ENCODE peak calls at places on chromosome 12, in five cellular contexts. O is HFF-Myc, Y is astrocyte of the cerebellum, Q is cardiac muscle cell, F is Panc1. Z is an unnamed sample.

GRCh38 chr12:56298828-56299227 is 1.3 kb downstream of the CS start:
- DNase-seq in Q (no peak), Y (no peak), O (no peak), F (no peak), Z (no peak)

GRCh38 chr12:26124491-26125450 is at the start of gene BHLHE41:
- DNase-seq in Y (no peak), O (no peak), Q (peak), F (peak), Z (no peak)

GRCh38 chr12:12704593-12705230 is 8.7 kb upstream of the GPR19 start:
- DNase-seq in F (no peak), Y (peak), Q (peak), O (peak), Z (peak)

GRCh38 chr12:13093191-13093849 is 10.1 kb downstream of the GSG1 start:
- DNase-seq in O (no peak), F (no peak), Y (no peak), Q (no peak), Z (no peak)

GRCh38 chr12:69570545-69571399 is 14.5 kb upstream of the CCT2 start:
- DNase-seq in Q (peak), O (no peak), Y (peak), F (no peak), Z (no peak)

GRCh38 chr12:111467092-111467861 is 61.6 kb downstream of the SH2B3 start:
- DNase-seq in Y (no peak), O (peak), Q (no peak), F (no peak), Z (no peak)

GRCh38 chr12:18967814-18968213 is 161.7 kb upstream of the PLEKHA5 start:
- DNase-seq in Y (peak), F (no peak), O (no peak), Q (no peak), Z (no peak)

GRCh38 chr12:89884365-89884915 is 175.8 kb upstream of the ATP2B1 start:
- DNase-seq in Q (no peak), Y (no peak), F (no peak), O (no peak), Z (no peak)

GRCh38 chr12:62006076-62006732 is 254.0 kb upstream of the USP15 start:
- DNase-seq in Q (peak), Y (peak), F (peak), O (peak), Z (no peak)

GRCh38 chr12:69966409-69966808 is 141.4 kb downstream of the MYRFL start:
- DNase-seq in Y (no peak), O (peak), Q (no peak), F (no peak), Z (no peak)

GRCh38 chr12:112881602-112882001 is 25.2 kb upstream of the OAS1 start:
- DNase-seq in O (no peak), Q (no peak), Y (no peak), F (no peak), Z (no peak)

GRCh38 chr12:131758016-131758739 is 47.3 kb downstream of the SFSWAP start:
- DNase-seq in Y (no peak), O (no peak), F (no peak), Q (no peak), Z (no peak)

GRCh38 chr12:26062566-26062965 is 62.3 kb downstream of the BHLHE41 start:
- DNase-seq in O (peak), Q (no peak), F (no peak), Y (peak), Z (no peak)

GRCh38 chr12:107522692-107523477 is 162.7 kb upstream of the PWP1 start:
- DNase-seq in Q (peak), O (no peak), Y (no peak), F (no peak), Z (no peak)

GRCh38 chr12:90909069-90909676 is 45.8 kb downstream of the CCER1 start:
- DNase-seq in Y (peak), F (peak), Q (peak), O (peak), Z (no peak)

GRCh38 chr12:22115711-22116110 is 69.7 kb downstream of the CMAS start:
- DNase-seq in O (no peak), F (no peak), Q (no peak), Y (no peak), Z (no peak)

GRCh38 chr12:26499979-26500640 is 304.7 kb downstream of the SSPN start:
- DNase-seq in O (no peak), F (no peak), Y (no peak), Q (no peak), Z (no peak)

GRCh38 chr12:13147688-13148531 is 44.4 kb upstream of the GSG1 start:
- DNase-seq in F (no peak), Q (no peak), O (no peak), Y (no peak), Z (no peak)

GRCh38 chr12:102195826-102196225 is 1.8 kb downstream of the PMCH start:
- DNase-seq in F (no peak), O (no peak), Y (no peak), Q (no peak), Z (no peak)

GRCh38 chr12:40735551-40736230 is 43.5 kb downstream of the CNTN1 start:
- DNase-seq in F (no peak), O (no peak), Q (no peak), Y (no peak), Z (no peak)

GRCh38 chr12:133130808-133131128 is 341 bp downstream of the ZNF10 start:
- DNase-seq in Q (peak), Y (no peak), F (no peak), O (no peak), Z (no peak)

GRCh38 chr12:32305163-32305562 is 94.2 kb upstream of the FGD4 start:
- DNase-seq in Y (no peak), F (no peak), O (no peak), Q (no peak), Z (no peak)

GRCh38 chr12:1972260-1972659 is 32.0 kb downstream of the DCP1B start:
- DNase-seq in O (no peak), Y (peak), Q (no peak), F (no peak), Z (no peak)

GRCh38 chr12:3200032-3200617 is 122.9 kb downstream of the TSPAN9 start:
- DNase-seq in O (no peak), F (no peak), Y (no peak), Q (peak), Z (no peak)

GRCh38 chr12:127238061-127238460 is 1028.9 kb upstream of the TMEM132C start:
- DNase-seq in F (no peak), Y (no peak), O (no peak), Q (no peak), Z (no peak)

GRCh38 chr12:42516573-42516972 is 73.0 kb downstream of the PRICKLE1 start:
- DNase-seq in Y (no peak), Q (no peak), F (no peak), O (no peak), Z (no peak)

GRCh38 chr12:46269429-46270241 is 792 bp upstream of the SLC38A1 start:
- DNase-seq in O (no peak), F (no peak), Q (peak), Y (no peak), Z (no peak)

GRCh38 chr12:9388379-9388778 is 180.2 kb upstream of the PZP start:
- DNase-seq in Y (no peak), Q (no peak), F (no peak), O (no peak), Z (no peak)

GRCh38 chr12:49368240-49368600 is 958 bp downstream of the SPATS2 start:
- DNase-seq in Q (no peak), Y (no peak), O (no peak), F (no peak), Z (no peak)

GRCh38 chr12:49365542-49365941 is 1.7 kb upstream of the SPATS2 start:
- DNase-seq in Y (peak), O (no peak), Q (no peak), F (no peak), Z (no peak)

GRCh38 chr12:49367381-49368239 is at the start of gene SPATS2:
- DNase-seq in Q (no peak), F (no peak), Y (no peak), O (no peak), Z (no peak)

GRCh38 chr12:49364989-49365388 is 2.3 kb upstream of the SPATS2 start:
- DNase-seq in F (no peak), Q (no peak), Y (no peak), O (no peak), Z (no peak)

GRCh38 chr12:49366652-49367380 is 446 bp upstream of the SPATS2 start:
- DNase-seq in F (no peak), Q (peak), Y (peak), O (peak), Z (peak)
- TF ChIP-seq CTCF in F (peak), Q (peak), Y (no peak), O (peak), Z (no peak)

DNA sequence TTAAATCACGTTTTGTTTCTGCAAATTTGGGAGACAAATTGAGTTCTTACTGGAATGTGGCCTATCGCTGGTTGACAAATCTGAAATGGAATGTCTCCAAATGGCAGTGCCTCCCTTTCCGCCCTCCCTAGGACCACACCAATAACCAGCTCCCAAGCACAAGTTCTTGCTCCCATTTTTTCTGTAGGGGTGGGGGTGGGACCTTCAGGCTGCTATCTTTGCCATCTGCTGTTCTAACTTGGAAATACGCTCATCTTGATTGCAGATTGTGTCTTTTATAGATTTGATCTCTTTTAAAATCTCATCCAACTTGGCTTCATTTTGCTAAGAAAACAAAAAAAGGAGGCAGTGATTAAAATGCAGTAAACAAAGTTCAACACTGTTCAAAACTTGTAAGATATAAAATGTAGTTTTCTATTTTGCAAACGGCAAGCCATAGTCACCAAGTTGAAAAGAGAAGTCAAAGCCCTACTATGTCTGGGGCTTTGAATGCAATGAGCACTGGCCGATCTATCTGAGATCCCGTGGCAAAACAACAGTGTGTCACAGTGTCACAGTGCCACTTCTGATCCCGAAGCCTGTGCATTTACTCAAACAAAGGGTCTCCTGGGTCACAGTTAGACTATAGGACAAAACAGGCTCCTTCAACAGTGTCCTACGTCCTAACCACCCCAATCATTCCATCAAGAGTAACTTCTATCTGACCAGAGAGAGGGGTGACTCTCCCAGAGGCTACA is 13.7 kb upstream of the SELPLG start:
- DNase-seq in Q (no peak), F (no peak), Y (no peak), O (no peak), Z (no peak)
- TF ChIP-seq CTCF in Q (no peak), F (no peak), Y (peak), O (no peak), Z (no peak)

GRCh38 chr12:75709474-75709873 is 198.1 kb upstream of the KRR1 start:
- DNase-seq in F (no peak), Q (no peak), O (no peak), Y (no peak), Z (no peak)

GRCh38 chr12:75710361-75711069 is 199.1 kb upstream of the KRR1 start:
- DNase-seq in Y (no peak), F (no peak), Q (no peak), O (no peak), Z (no peak)

GRCh38 chr12:75712223-75712622 is 200.8 kb upstream of the KRR1 start:
- DNase-seq in Y (no peak), F (peak), O (no peak), Q (no peak), Z (no peak)

GRCh38 chr12:75713434-75713833 is 202.0 kb upstream of the KRR1 start:
- DNase-seq in Y (no peak), O (no peak), F (no peak), Q (no peak), Z (no peak)

GRCh38 chr12:75711276-75711675 is 199.9 kb upstream of the KRR1 start:
- DNase-seq in Q (no peak), F (no peak), Y (no peak), O (no peak), Z (no peak)
- TF ChIP-seq CTCF in Q (no peak), F (no peak), Y (no peak), O (no peak), Z (no peak)

GRCh38 chr12:51536159-51536558 is 54.9 kb upstream of the SCN8A start:
- DNase-seq in Q (no peak), F (no peak), Y (no peak), O (no peak), Z (no peak)
- TF ChIP-seq CTCF in Q (no peak), F (no peak), Y (peak), O (no peak), Z (no peak)

GRCh38 chr12:80598004-80598606 is 109.3 kb upstream of the MYF6 start:
- DNase-seq in O (peak), Y (peak), Q (peak), F (peak), Z (no peak)
- TF ChIP-seq CTCF in O (peak), Y (peak), Q (peak), F (peak), Z (no peak)

DNA sequence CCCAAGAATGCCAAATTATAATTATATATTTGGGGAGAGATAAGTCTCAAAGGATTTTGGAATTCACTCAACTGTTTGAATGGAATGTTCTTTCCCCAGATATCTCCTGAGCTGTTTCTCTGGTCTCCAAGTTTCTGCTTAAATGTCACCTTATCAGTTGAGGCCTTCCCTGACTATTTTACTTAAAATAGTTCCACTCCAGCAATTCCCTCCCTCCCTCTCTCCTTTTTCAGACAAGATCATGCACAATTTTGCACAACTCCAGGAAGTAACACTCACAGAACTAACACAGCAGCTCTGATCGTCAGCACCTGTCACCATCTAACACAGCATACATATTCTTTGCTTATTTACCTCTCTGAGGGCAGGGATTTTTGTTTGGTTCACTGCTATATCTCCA is 12.5 kb downstream of the BTG1 start:
- DNase-seq in O (no peak), F (no peak), Q (peak), Y (no peak), Z (no peak)
- TF ChIP-seq CTCF in O (no peak), F (no peak), Q (no peak), Y (no peak), Z (no peak)

Z was measured in CD14-positive monocyte.